ENCODE peak calls at places on chromosomes 2 and 18, in seven cellular contexts. V, D, I, Q, X, R and S are unnamed samples.

GRCh38 chr2:169839954-169840746 is 12.9 kb downstream of the UBR3 start:
- DNase-seq in V (no peak), D (no peak), I (no peak), Q (peak; percentile 85), X (peak; percentile 52), R (no peak), S (no peak)

GRCh38 chr2:32061973-32062861 is 1.1 kb upstream of the SPAST start:
- DNase-seq in V (peak; percentile 43), D (no peak), I (peak; percentile 55), Q (peak; percentile 79), X (peak; percentile 60), R (peak; percentile 51), S (peak; percentile 47)

GRCh38 chr2:58562281-58562680 is 321.2 kb upstream of the FANCL start:
- DNase-seq in V (no peak), D (peak; percentile 21), I (no peak), Q (no peak), X (peak; percentile 7), R (no peak), S (peak; percentile 36)

GRCh38 chr2:47321006-47321405 is 82.0 kb upstream of the MSH2 start:
- DNase-seq in V (no peak), D (no peak), I (no peak), Q (no peak), X (no peak), R (no peak), S (no peak)

GRCh38 chr2:9738718-9739496 is 104.4 kb upstream of the TAF1B start:
- DNase-seq in V (no peak), D (no peak), I (peak; percentile 64), Q (peak; percentile 48), X (no peak), R (peak; percentile 19), S (no peak)

GRCh38 chr18:8960740-8961657 is 141.5 kb upstream of the NDUFV2 start:
- DNase-seq in V (no peak), D (no peak), I (no peak), Q (peak; percentile 51), X (peak; percentile 90), R (no peak), S (peak; percentile 92)

GRCh38 chr18:79522451-79523220 is 126.9 kb downstream of the NFATC1 start:
- DNase-seq in V (peak; percentile 26), D (no peak), I (no peak), Q (no peak), X (no peak), R (no peak), S (no peak)

GRCh38 chr2:167294031-167294774 is 405.9 kb downstream of the XIRP2 start:
- DNase-seq in V (no peak), D (no peak), I (no peak), Q (peak; percentile 13), X (peak; percentile 67), R (no peak), S (peak; percentile 10)

GRCh38 chr18:76368976-76369375 is 126.1 kb downstream of the ZNF516 start:
- DNase-seq in V (no peak), D (no peak), I (no peak), Q (peak; percentile 11), X (peak; percentile 33), R (peak; percentile 7), S (no peak)

GRCh38 chr2:42474765-42475454 is 18.9 kb downstream of the KCNG3 start:
- DNase-seq in V (no peak), D (no peak), I (no peak), Q (no peak), X (no peak), R (no peak), S (no peak)

GRCh38 chr2:202378001-202378400 is 1.9 kb downstream of the BMPR2 start:
- DNase-seq in V (no peak), D (no peak), I (no peak), Q (no peak), X (no peak), R (no peak), S (peak; percentile 7)

GRCh38 chr2:223929575-223930001 is 15.5 kb downstream of the WDFY1 start:
- DNase-seq in V (no peak), D (no peak), I (no peak), Q (no peak), X (no peak), R (no peak), S (no peak)

GRCh38 chr2:8608411-8608954 is 73.4 kb upstream of the ID2 start:
- DNase-seq in V (no peak), D (no peak), I (no peak), Q (no peak), X (no peak), R (no peak), S (no peak)

GRCh38 chr18:74351354-74351753 is 35.7 kb downstream of the C18orf63 start:
- DNase-seq in V (no peak), D (no peak), I (no peak), Q (peak; percentile 60), X (peak; percentile 73), R (no peak), S (peak; percentile 69)

GRCh38 chr2:12504443-12504842 is 212.3 kb upstream of the TRIB2 start:
- DNase-seq in V (no peak), D (no peak), I (no peak), Q (no peak), X (peak; percentile 62), R (no peak), S (peak; percentile 17)

GRCh38 chr18:5628512-5629255 is 84.9 kb upstream of the EPB41L3 start:
- DNase-seq in V (peak; percentile 48), D (no peak), I (peak; percentile 59), Q (peak; percentile 45), X (peak; percentile 42), R (peak; percentile 39), S (peak; percentile 4)

GRCh38 chr2:158667567-158667966 is 127.5 kb upstream of the DAPL1 start:
- DNase-seq in V (no peak), D (peak; percentile 46), I (no peak), Q (peak; percentile 87), X (peak; percentile 63), R (no peak), S (peak; percentile 83)

GRCh38 chr2:113324684-113325160 is 46.0 kb upstream of the PAX8 start:
- DNase-seq in V (peak; percentile 50), D (no peak), I (peak; percentile 57), Q (peak; percentile 71), X (peak; percentile 64), R (peak; percentile 49), S (peak; percentile 71)

GRCh38 chr2:224163573-224164307 is 124.7 kb upstream of the SERPINE2 start:
- DNase-seq in V (no peak), D (no peak), I (no peak), Q (peak; percentile 54), X (peak; percentile 23), R (no peak), S (peak; percentile 76)

GRCh38 chr2:99970292-99970868 is 172.0 kb downstream of the AFF3 start:
- DNase-seq in V (no peak), D (no peak), I (no peak), Q (no peak), X (peak; percentile 19), R (no peak), S (peak; percentile 5)

GRCh38 chr18:6929370-6930102 is 188.1 kb downstream of the LAMA1 start:
- DNase-seq in V (no peak), D (no peak), I (no peak), Q (no peak), X (no peak), R (no peak), S (no peak)

GRCh38 chr2:237277151-237277550 is 136.8 kb downstream of the COL6A3 start:
- DNase-seq in V (no peak), D (no peak), I (no peak), Q (no peak), X (no peak), R (no peak), S (no peak)

GRCh38 chr2:237268004-237268708 is 145.8 kb downstream of the COL6A3 start:
- DNase-seq in V (no peak), D (no peak), I (no peak), Q (no peak), X (no peak), R (no peak), S (no peak)

GRCh38 chr2:237269121-237269875 is 144.7 kb downstream of the COL6A3 start:
- DNase-seq in V (no peak), D (no peak), I (no peak), Q (no peak), X (no peak), R (no peak), S (no peak)

GRCh38 chr2:237270556-237270955 is 143.4 kb downstream of the COL6A3 start:
- DNase-seq in V (no peak), D (no peak), I (no peak), Q (no peak), X (peak; percentile 94), R (no peak), S (no peak)

DNA sequence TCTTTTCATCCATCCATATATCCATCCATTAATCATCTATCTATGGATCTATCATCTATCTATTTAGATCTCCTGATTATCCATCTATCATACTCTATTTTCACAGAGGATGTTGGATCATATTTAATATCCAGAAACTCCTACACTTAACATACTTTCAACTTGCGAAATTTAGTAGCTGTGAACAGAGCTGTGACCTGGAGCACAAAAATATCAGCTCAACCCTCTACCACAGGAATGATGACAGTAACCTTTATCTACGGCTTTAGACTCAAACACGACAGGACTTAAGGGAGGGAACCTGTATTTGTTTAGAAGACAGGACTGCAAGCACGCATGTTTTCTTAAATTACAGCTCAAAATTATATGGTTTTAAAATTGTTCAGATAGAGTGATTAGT is 142.3 kb downstream of the COL6A3 start:
- DNase-seq in V (no peak), D (no peak), I (no peak), Q (peak; percentile 63), X (peak; percentile 94), R (no peak), S (no peak)
- TF ChIP-seq CTCF in V (no peak), D (no peak), I (no peak), Q (no peak), X (no peak), R (no peak), S (no peak)

GRCh38 chr2:40353236-40353635 is 98.7 kb downstream of the SLC8A1 start:
- DNase-seq in V (peak; percentile 34), D (no peak), I (no peak), Q (peak; percentile 81), X (no peak), R (peak; percentile 57), S (no peak)

GRCh38 chr2:40348038-40348437 is 103.9 kb downstream of the SLC8A1 start:
- DNase-seq in V (no peak), D (no peak), I (peak; percentile 29), Q (no peak), X (peak; percentile 32), R (no peak), S (no peak)

GRCh38 chr2:40348665-40349064 is 103.2 kb downstream of the SLC8A1 start:
- DNase-seq in V (no peak), D (peak; percentile 94), I (no peak), Q (peak; percentile 74), X (peak; percentile 89), R (no peak), S (peak; percentile 47)

GRCh38 chr2:40355451-40355850 is 96.4 kb downstream of the SLC8A1 start:
- DNase-seq in V (no peak), D (no peak), I (no peak), Q (no peak), X (no peak), R (no peak), S (no peak)

GRCh38 chr2:40352321-40353099 is 99.4 kb downstream of the SLC8A1 start:
- DNase-seq in V (no peak), D (no peak), I (no peak), Q (peak; percentile 47), X (no peak), R (no peak), S (peak; percentile 52)
- H3K4me3 ChIP-seq in V (no peak overlapping the region), D (no peak overlapping the region), I (no peak overlapping the region), Q (no peak overlapping the region), X (no peak overlapping the region), R (no peak overlapping the region), S (no peak overlapping the region)

GRCh38 chr2:241844066-241844728 is 14.5 kb downstream of the PDCD1 start:
- DNase-seq in V (peak; percentile 77), D (no peak), I (peak; percentile 90), Q (peak; percentile 48), X (peak; percentile 33), R (peak; percentile 78), S (peak; percentile 16)
- TF ChIP-seq CTCF in V (no peak), D (no peak), I (no peak), Q (no peak), X (no peak), R (peak; percentile 59), S (no peak)

GRCh38 chr2:107986278-107987217 is at the start of gene SLC5A7:
- DNase-seq in V (no peak), D (no peak), I (no peak), Q (no peak), X (no peak), R (no peak), S (no peak)
- H3K4me3 ChIP-seq in V (no peak within 1 kb of the TSS), D (no peak within 1 kb of the TSS), I (peak within 1 kb of the TSS; percentile 15), Q (no peak within 1 kb of the TSS), X (no peak within 1 kb of the TSS), R (no peak within 1 kb of the TSS), S (no peak within 1 kb of the TSS)